ENCODE peak calls at places on chromosome X, in eight cellular contexts. F, B, V, O, G, Y, M and U are unnamed samples.

GRCh38 chrX:39065051-39065871 is 264.0 kb downstream of the MID1IP1 start:
- DNase-seq in M (no peak), V (no peak), B (no peak), O (no peak), G (no peak), Y (no peak), F (no peak), U (no peak)

GRCh38 chrX:16953606-16954211 is 7.3 kb downstream of the REPS2 start:
- DNase-seq in B (no peak), G (no peak), V (no peak), Y (no peak), O (no peak), F (no peak), M (no peak), U (no peak)

GRCh38 chrX:12439396-12439795 is 301.1 kb downstream of the FRMPD4 start:
- DNase-seq in B (no peak), F (no peak), G (no peak), V (no peak), Y (no peak), M (no peak), O (no peak), U (no peak)

GRCh38 chrX:22025751-22026150 is 6.4 kb upstream of the PHEX start:
- DNase-seq in G (no peak), M (no peak), V (no peak), O (no peak), Y (no peak), F (no peak), B (no peak), U (no peak)

GRCh38 chrX:47613082-47613481 is 6.6 kb downstream of the SYN1 start:
- DNase-seq in G (no peak), Y (no peak), M (no peak), V (no peak), B (no peak), O (no peak), F (no peak), U (no peak)

GRCh38 chrX:150012647-150013046 is 74.4 kb upstream of the EOLA2 start:
- DNase-seq in G (no peak), F (no peak), Y (no peak), B (no peak), V (no peak), M (no peak), O (no peak), U (no peak)

GRCh38 chrX:23386726-23387125 is 52.1 kb downstream of the PTCHD1 start:
- DNase-seq in B (no peak), V (no peak), O (no peak), Y (no peak), F (no peak), M (no peak), G (no peak), U (no peak)

GRCh38 chrX:17632942-17633341 is 104.4 kb upstream of the SCML1 start:
- DNase-seq in Y (no peak), B (no peak), V (no peak), F (no peak), G (no peak), M (no peak), O (no peak), U (no peak)

GRCh38 chrX:13506574-13506973 is 62.8 kb upstream of the EGFL6 start:
- DNase-seq in M (peak), B (peak), G (no peak), Y (no peak), O (peak), F (peak), V (peak), U (peak)

GRCh38 chrX:41312786-41313185 is 21.2 kb upstream of the DDX3X start:
- DNase-seq in O (no peak), Y (no peak), M (no peak), G (no peak), B (no peak), F (no peak), V (no peak), U (no peak)

GRCh38 chrX:127884921-127885320 is 167.3 kb downstream of the ACTRT1 start:
- DNase-seq in M (no peak), G (no peak), V (no peak), O (no peak), B (no peak), Y (no peak), F (no peak), U (no peak)

GRCh38 chrX:95675011-95675410 is 1009.6 kb upstream of the DIAPH2 start:
- DNase-seq in O (no peak), F (no peak), G (no peak), Y (no peak), B (no peak), V (no peak), M (no peak), U (no peak)

GRCh38 chrX:95675794-95676193 is 1008.8 kb upstream of the DIAPH2 start:
- DNase-seq in V (no peak), M (no peak), O (no peak), G (no peak), B (no peak), F (no peak), Y (no peak), U (no peak)

GRCh38 chrX:95678679-95679078 is 1006.0 kb upstream of the DIAPH2 start:
- DNase-seq in O (no peak), G (no peak), B (no peak), M (no peak), Y (no peak), V (no peak), F (no peak), U (no peak)
- TF ChIP-seq POLR2A in O (no peak), G (no peak), B (no peak), M (no peak), Y (no peak), V (no peak), F (no peak), U (no peak)

DNA sequence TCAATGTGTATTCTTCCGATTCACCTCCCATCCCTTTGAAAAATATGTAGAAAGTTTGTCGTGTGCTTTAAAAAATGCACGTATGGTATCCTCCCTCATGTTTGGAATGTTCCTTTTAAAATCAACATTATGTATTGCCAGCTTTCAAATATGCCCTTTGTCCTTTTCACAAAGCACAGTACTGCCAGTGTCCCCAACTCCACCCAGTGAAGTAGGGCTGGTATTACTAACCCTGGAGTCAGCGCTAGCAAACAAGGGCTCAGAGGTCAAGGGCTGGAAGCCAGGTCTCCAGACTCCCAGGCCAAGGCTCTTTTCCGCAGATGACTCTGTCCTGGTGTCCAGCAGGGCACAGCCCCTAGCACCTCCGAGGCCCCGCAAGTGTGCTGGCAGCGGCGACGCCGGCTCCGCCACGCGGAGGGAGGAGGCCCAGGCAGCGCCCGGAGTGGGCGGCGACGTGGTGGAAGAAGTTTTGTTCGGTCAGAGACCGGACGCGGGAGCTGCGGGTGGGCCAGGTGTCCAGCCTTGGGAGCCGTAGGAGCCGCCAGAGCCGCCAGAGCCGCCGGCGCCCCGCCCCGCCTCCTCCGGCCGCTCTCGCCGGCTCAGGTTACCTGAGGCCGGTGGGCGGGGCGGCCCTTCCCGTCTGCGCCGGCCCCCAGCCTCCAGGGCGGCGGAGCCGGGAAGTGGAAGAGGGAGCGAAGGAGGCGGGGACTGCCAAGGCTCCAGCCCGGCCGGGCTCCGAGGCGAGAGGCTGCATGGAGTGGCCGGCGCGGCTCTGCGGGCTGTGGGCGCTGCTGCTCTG is at the start of gene IL13RA1:
- DNase-seq in M (peak), F (peak), O (peak), V (peak), G (peak), B (peak), Y (peak), U (peak)
- TF ChIP-seq POLR2A in M (peak), F (no peak), O (peak), V (no peak), G (peak), B (peak), Y (no peak), U (peak)

GRCh38 chrX:104045642-104046041 is 5.9 kb downstream of the H2BW2 start:
- DNase-seq in B (no peak), V (no peak), Y (no peak), O (no peak), F (no peak), M (no peak), G (no peak), U (no peak)

GRCh38 chrX:104047171-104047570 is 7.4 kb downstream of the H2BW2 start:
- DNase-seq in B (no peak), Y (no peak), G (no peak), F (no peak), O (no peak), M (no peak), V (no peak), U (no peak)
- TF ChIP-seq POLR2A in B (no peak), Y (no peak), G (no peak), F (no peak), O (no peak), M (no peak), V (no peak), U (no peak)

GRCh38 chrX:316351-317325 is 2.0 kb downstream of the GTPBP6 start:
- DNase-seq in F (peak), B (no peak), M (no peak), O (peak), Y (peak), V (no peak), G (no peak), U (no peak)

GRCh38 chrX:319579-320125 is 1.1 kb upstream of the GTPBP6 start:
- DNase-seq in F (peak), O (peak), G (no peak), B (no peak), Y (no peak), V (no peak), M (no peak), U (no peak)

GRCh38 chrX:317424-318067 is 1.1 kb downstream of the GTPBP6 start:
- DNase-seq in O (no peak), M (no peak), Y (no peak), F (no peak), B (no peak), G (no peak), V (peak), U (no peak)

GRCh38 chrX:318739-319578 is at the start of gene GTPBP6:
- DNase-seq in O (peak), F (peak), B (peak), G (peak), V (peak), Y (peak), M (peak), U (peak)

DNA sequence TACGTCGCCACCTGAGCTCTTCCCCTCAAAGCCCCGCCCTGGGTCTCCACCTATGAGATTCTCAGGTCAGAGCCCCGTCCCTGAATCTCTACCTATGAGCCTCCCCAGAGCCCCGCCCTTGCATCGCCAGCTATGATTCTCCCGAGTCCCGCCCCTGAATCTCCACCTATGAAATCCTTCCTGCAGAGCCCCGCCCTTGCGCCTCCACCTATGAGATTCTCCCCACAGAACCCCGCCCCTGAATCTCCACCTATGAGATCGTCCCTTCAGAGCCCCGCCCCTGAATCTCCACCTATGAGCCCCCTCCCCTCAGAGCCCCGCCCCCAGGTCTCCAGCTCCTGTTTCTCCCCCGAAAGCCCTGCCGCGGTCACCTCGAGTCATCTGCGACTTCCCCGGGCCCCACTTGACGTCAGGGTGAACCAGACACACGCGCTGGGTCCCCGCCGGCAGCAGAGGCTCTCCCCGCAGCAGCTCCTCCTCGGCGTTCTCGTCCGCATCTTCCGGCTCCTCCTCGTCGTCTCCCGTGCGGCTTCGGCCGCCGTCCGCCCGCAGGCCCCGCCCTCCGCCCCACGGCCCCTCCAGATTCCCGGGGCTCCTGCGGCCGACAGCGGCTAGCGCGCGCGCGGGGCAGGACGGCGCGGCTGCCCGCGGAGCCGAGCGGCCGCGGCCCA is 393 bp downstream of the GTPBP6 start:
- DNase-seq in G (peak), O (peak), M (peak), B (peak), V (peak), F (peak), Y (peak), U (peak)
- TF ChIP-seq POLR2A in G (peak), O (peak), M (peak), B (no peak), V (peak), F (no peak), Y (peak), U (no peak)

GRCh38 chrX:71366674-71367256 is 608 bp downstream of the TAF1 start:
- DNase-seq in B (no peak), G (no peak), M (peak), Y (no peak), F (peak), V (peak), O (peak), U (peak)

GRCh38 chrX:71367396-71367795 is 1.2 kb downstream of the TAF1 start:
- DNase-seq in Y (no peak), O (no peak), V (no peak), B (no peak), G (no peak), F (no peak), M (peak), U (no peak)

GRCh38 chrX:71364221-71364620 is 1.9 kb upstream of the TAF1 start:
- DNase-seq in G (no peak), B (no peak), V (no peak), M (no peak), Y (no peak), O (no peak), F (no peak), U (no peak)

GRCh38 chrX:71365356-71365875 is 741 bp upstream of the TAF1 start:
- DNase-seq in M (no peak), F (no peak), Y (no peak), B (no peak), O (no peak), V (no peak), G (no peak), U (no peak)

GRCh38 chrX:71365876-71366673 is at the start of gene TAF1:
- DNase-seq in V (peak), G (peak), M (peak), Y (peak), O (peak), B (peak), F (peak), U (peak)
- TF ChIP-seq POLR2A in V (peak), G (peak), M (peak), Y (peak), O (peak), B (peak), F (no peak), U (no peak)

GRCh38 chrX:81615979-81616378 is 414.1 kb downstream of the SH3BGRL start:
- DNase-seq in V (no peak), G (no peak), F (no peak), O (no peak), M (no peak), B (no peak), Y (no peak), U (no peak)
- TF ChIP-seq POLR2A in V (no peak), G (no peak), F (no peak), O (no peak), M (no peak), B (no peak), Y (no peak), U (no peak)

GRCh38 chrX:85381602-85382001 is 2.1 kb upstream of the POF1B start:
- DNase-seq in Y (no peak), O (no peak), G (no peak), V (no peak), B (no peak), F (no peak), M (no peak), U (no peak)

GRCh38 chrX:85375333-85375738 is 4.1 kb downstream of the POF1B start:
- DNase-seq in Y (no peak), G (no peak), V (no peak), B (no peak), M (no peak), O (peak), F (peak), U (no peak)

DNA sequence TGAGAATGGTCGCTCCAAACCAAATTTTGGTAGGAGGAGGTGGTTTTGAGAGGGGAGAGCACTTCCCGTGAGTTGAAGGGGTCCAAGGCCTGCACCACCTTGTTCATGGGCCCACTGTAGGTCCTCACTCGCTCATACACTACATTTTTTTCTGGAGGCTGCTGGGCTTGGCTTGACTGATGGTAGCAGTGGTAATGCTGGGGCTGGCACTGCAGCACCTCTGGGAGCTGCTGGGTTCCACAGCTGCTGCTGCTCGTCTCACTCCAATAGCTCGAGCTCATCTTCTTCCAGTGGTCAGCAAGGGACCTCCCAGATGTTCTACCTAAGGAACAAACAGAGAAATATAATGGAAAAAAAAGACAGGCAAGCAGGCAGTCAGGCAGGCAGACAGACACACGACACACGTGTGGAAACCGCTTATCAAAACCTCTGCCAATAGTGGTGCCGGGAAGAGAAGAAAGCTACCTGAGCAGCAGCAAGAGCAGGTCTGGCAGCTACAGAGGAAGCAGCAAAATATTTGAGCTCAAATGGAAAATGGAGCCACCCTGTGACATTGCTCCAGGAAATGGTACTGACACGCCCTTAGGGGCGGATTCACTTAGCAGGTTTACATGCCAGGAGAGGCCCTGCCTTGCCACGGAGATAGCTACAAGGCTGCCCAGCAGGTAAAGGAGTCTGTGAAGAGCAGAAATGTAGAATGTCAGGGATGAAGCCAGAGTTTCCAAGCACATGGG is at the start of gene POF1B:
- DNase-seq in F (peak), M (no peak), G (no peak), B (no peak), Y (no peak), V (no peak), O (peak), U (no peak)
- TF ChIP-seq POLR2A in F (no peak), M (no peak), G (no peak), B (no peak), Y (no peak), V (no peak), O (peak), U (no peak)

GRCh38 chrX:131977619-131978018 is 45.5 kb upstream of the STK26 start:
- DNase-seq in B (no peak), M (no peak), Y (no peak), O (no peak), G (no peak), F (no peak), V (no peak), U (no peak)

GRCh38 chrX:131975851-131976250 is 47.3 kb upstream of the STK26 start:
- DNase-seq in G (no peak), F (no peak), O (no peak), V (no peak), Y (no peak), M (no peak), B (no peak), U (no peak)

GRCh38 chrX:131979116-131979515 is 44.0 kb upstream of the STK26 start:
- DNase-seq in O (no peak), B (no peak), M (no peak), F (no peak), Y (no peak), G (no peak), V (no peak), U (no peak)
- TF ChIP-seq POLR2A in O (no peak), B (no peak), M (no peak), F (no peak), Y (no peak), G (no peak), V (no peak), U (no peak)